ENCODE peak calls at places on chromosomes 4 and X, in four cellular contexts. One of them, this sample, is unnamed.

GRCh38 chrX:121642415-121642814 is 595.0 kb downstream of the GLUD2 start:
- DNase-seq in astrocyte of the spinal cord: peak
- DNase-seq in MG63: no peak
- DNase-seq in GM13976: no peak
- DNase-seq in this sample: no peak

GRCh38 chr4:83071116-83071515 is 36.1 kb downstream of the COPS4 start:
- DNase-seq in astrocyte of the spinal cord: peak
- DNase-seq in MG63: no peak
- DNase-seq in GM13976: no peak
- DNase-seq in this sample: no peak

GRCh38 chrX:3290561-3290960 is 55.9 kb downstream of the MXRA5 start:
- DNase-seq in astrocyte of the spinal cord: no peak
- DNase-seq in MG63: no peak
- DNase-seq in GM13976: no peak
- DNase-seq in this sample: no peak

GRCh38 chr4:8302331-8302730 is 32.8 kb downstream of the HTRA3 start:
- DNase-seq in astrocyte of the spinal cord: no peak
- DNase-seq in MG63: no peak
- DNase-seq in GM13976: no peak
- DNase-seq in this sample: no peak

GRCh38 chr4:69025191-69025998 is 70.9 kb upstream of the UGT2B7 start:
- DNase-seq in astrocyte of the spinal cord: no peak
- DNase-seq in MG63: no peak
- DNase-seq in GM13976: no peak
- DNase-seq in this sample: no peak

GRCh38 chr4:155582971-155583437 is 83.6 kb upstream of the GUCY1A1 start:
- DNase-seq in astrocyte of the spinal cord: peak
- DNase-seq in MG63: no peak
- DNase-seq in GM13976: no peak
- DNase-seq in this sample: no peak

GRCh38 chr4:2042207-2042946 is 16.8 kb upstream of the NAT8L start:
- DNase-seq in astrocyte of the spinal cord: no peak
- DNase-seq in MG63: peak
- DNase-seq in GM13976: peak
- DNase-seq in this sample: peak

GRCh38 chr4:182885738-182886077 is 31.5 kb downstream of the DCTD start:
- DNase-seq in astrocyte of the spinal cord: peak
- DNase-seq in MG63: no peak
- DNase-seq in GM13976: no peak
- DNase-seq in this sample: no peak

GRCh38 chr4:54872246-54872645 is 214.5 kb downstream of the KIT start:
- DNase-seq in astrocyte of the spinal cord: peak
- DNase-seq in MG63: no peak
- DNase-seq in GM13976: no peak
- DNase-seq in this sample: no peak

GRCh38 chrX:40176256-40176978 is 78.7 kb upstream of the BCOR start:
- DNase-seq in astrocyte of the spinal cord: no peak
- DNase-seq in MG63: peak
- DNase-seq in GM13976: peak
- DNase-seq in this sample: peak

GRCh38 chrX:78375894-78376293 is 48.5 kb upstream of the CYSLTR1 start:
- DNase-seq in astrocyte of the spinal cord: no peak
- DNase-seq in MG63: no peak
- DNase-seq in GM13976: no peak
- DNase-seq in this sample: no peak

GRCh38 chr4:53365121-53365485 is 758 bp downstream of the SCFD2 start:
- DNase-seq in astrocyte of the spinal cord: peak
- DNase-seq in MG63: peak
- DNase-seq in GM13976: peak
- DNase-seq in this sample: peak

GRCh38 chrX:124415115-124415798 is 68.9 kb downstream of the SH2D1A start:
- DNase-seq in astrocyte of the spinal cord: no peak
- DNase-seq in MG63: no peak
- DNase-seq in GM13976: no peak
- DNase-seq in this sample: no peak

GRCh38 chrX:153639177-153640044 is 7.6 kb upstream of the DUSP9 start:
- DNase-seq in astrocyte of the spinal cord: no peak
- DNase-seq in MG63: no peak
- DNase-seq in GM13976: no peak
- DNase-seq in this sample: peak

GRCh38 chr4:115228851-115229250 is 115.4 kb upstream of the NDST4 start:
- DNase-seq in astrocyte of the spinal cord: no peak
- DNase-seq in MG63: no peak
- DNase-seq in GM13976: no peak
- DNase-seq in this sample: no peak

GRCh38 chrX:106168107-106168506 is at the start of gene PWWP3B:
- DNase-seq in astrocyte of the spinal cord: peak
- DNase-seq in MG63: no peak
- DNase-seq in GM13976: no peak
- DNase-seq in this sample: no peak

GRCh38 chr4:13627185-13627605 is 330 bp downstream of the BOD1L1 start:
- DNase-seq in astrocyte of the spinal cord: no peak
- DNase-seq in MG63: no peak
- DNase-seq in GM13976: no peak
- DNase-seq in this sample: no peak

GRCh38 chrX:10395179-10395578 is 225.2 kb downstream of the MID1 start:
- DNase-seq in astrocyte of the spinal cord: no peak
- DNase-seq in MG63: no peak
- DNase-seq in GM13976: no peak
- DNase-seq in this sample: no peak

GRCh38 chrX:133294126-133294525 is 76.0 kb upstream of the TFDP3 start:
- DNase-seq in astrocyte of the spinal cord: no peak
- DNase-seq in MG63: no peak
- DNase-seq in GM13976: no peak
- DNase-seq in this sample: no peak

GRCh38 chr4:73391774-73392173 is 12.3 kb upstream of the ALB start:
- DNase-seq in astrocyte of the spinal cord: no peak
- DNase-seq in MG63: no peak
- DNase-seq in GM13976: no peak
- DNase-seq in this sample: no peak

GRCh38 chr4:38117614-38118013 is 157.4 kb downstream of the PTTG2 start:
- DNase-seq in astrocyte of the spinal cord: no peak
- DNase-seq in MG63: no peak
- DNase-seq in GM13976: no peak
- DNase-seq in this sample: no peak

GRCh38 chrX:75276666-75277065 is 2.8 kb downstream of the UPRT start:
- DNase-seq in astrocyte of the spinal cord: no peak
- DNase-seq in MG63: no peak
- DNase-seq in GM13976: no peak
- DNase-seq in this sample: no peak

GRCh38 chrX:9781941-9782340 is 4.3 kb upstream of the SHROOM2 start:
- DNase-seq in astrocyte of the spinal cord: no peak
- DNase-seq in MG63: no peak
- DNase-seq in GM13976: no peak
- DNase-seq in this sample: no peak

GRCh38 chrX:13661735-13662536 is 9.0 kb downstream of the TCEANC start:
- DNase-seq in astrocyte of the spinal cord: no peak
- DNase-seq in MG63: no peak
- DNase-seq in GM13976: peak
- DNase-seq in this sample: no peak

GRCh38 chrX:70025464-70025863 is 24.3 kb downstream of the AWAT2 start:
- DNase-seq in astrocyte of the spinal cord: peak
- DNase-seq in MG63: no peak
- DNase-seq in GM13976: no peak
- DNase-seq in this sample: no peak

GRCh38 chr4:169756971-169757574 is 671 bp downstream of the HPF1 start:
- DNase-seq in astrocyte of the spinal cord: peak
- DNase-seq in MG63: no peak
- DNase-seq in GM13976: no peak
- DNase-seq in this sample: no peak